ENCODE peak calls at places on chromosome 7, in four cellular contexts. M is OCI-LY7, X is cardiac muscle cell, L is pancreas. W is an unnamed sample.

GRCh38 chr7:55366461-55367138 is 1.5 kb downstream of the LANCL2 start:
- DNase-seq in X (peak), L (no peak), M (peak), W (no peak)

GRCh38 chr7:16189026-16189715 is 232.2 kb downstream of the CRPPA start:
- DNase-seq in X (peak), L (no peak), M (no peak), W (no peak)

GRCh38 chr7:63029207-63029522 is 969.5 kb upstream of the ZNF722 start:
- DNase-seq in M (no peak), X (no peak), L (no peak), W (peak)

GRCh38 chr7:83427929-83428328 is 221.0 kb downstream of the SEMA3E start:
- DNase-seq in X (no peak), L (no peak), M (no peak), W (no peak)

GRCh38 chr7:149729983-149730801 is 43.2 kb downstream of the ZNF467 start:
- DNase-seq in X (no peak), L (no peak), M (no peak), W (no peak)

GRCh38 chr7:1359681-1360485 is 99.4 kb downstream of the MICALL2 start:
- DNase-seq in X (no peak), L (no peak), M (no peak), W (peak)

GRCh38 chr7:4849390-4849789 is 12.4 kb downstream of the PAPOLB start:
- DNase-seq in M (peak), L (no peak), X (peak), W (no peak)

GRCh38 chr7:7595451-7595850 is 28.8 kb downstream of the MIOS start:
- DNase-seq in M (peak), L (no peak), X (peak), W (no peak)

GRCh38 chr7:155405399-155406318 is 52.3 kb upstream of the EN2 start:
- DNase-seq in M (no peak), L (no peak), X (peak), W (peak)

GRCh38 chr7:31110331-31111108 is 58.4 kb downstream of the ADCYAP1R1 start:
- DNase-seq in M (no peak), X (no peak), L (no peak), W (no peak)

GRCh38 chr7:38806912-38807311 is 102.1 kb downstream of the VPS41 start:
- DNase-seq in X (no peak), M (no peak), L (no peak), W (no peak)

GRCh38 chr7:98467570-98468312 is 66.9 kb upstream of the BAIAP2L1 start:
- DNase-seq in M (peak), X (no peak), L (no peak), W (no peak)

GRCh38 chr7:92916751-92917369 is 80.5 kb upstream of the CDK6 start:
- DNase-seq in M (no peak), X (peak), L (peak), W (no peak)

GRCh38 chr7:133748443-133749407 is 378.4 kb upstream of the LRGUK start:
- DNase-seq in X (no peak), M (no peak), L (no peak), W (no peak)

GRCh38 chr7:13017325-13017853 is 330.0 kb downstream of the ARL4A start:
- DNase-seq in L (no peak), X (peak), M (no peak), W (no peak)

GRCh38 chr7:82156938-82157337 is 286.6 kb downstream of the CACNA2D1 start:
- DNase-seq in X (no peak), L (no peak), M (no peak), W (no peak)

GRCh38 chr7:123881300-123881699 is 36.3 kb downstream of the HYAL4 start:
- DNase-seq in M (no peak), X (no peak), L (no peak), W (no peak)

GRCh38 chr7:147523056-147523455 is 1067.5 kb upstream of the C7orf33 start:
- DNase-seq in L (no peak), M (no peak), X (peak), W (no peak)

GRCh38 chr7:50246551-50246950 is 58.0 kb upstream of the IKZF1 start:
- DNase-seq in M (peak), X (no peak), L (no peak), W (no peak)

GRCh38 chr7:2242541-2243482 is 786 bp downstream of the NUDT1 start:
- DNase-seq in M (peak), X (no peak), L (no peak), W (no peak)

GRCh38 chr7:32462966-32463365 is 27.2 kb downstream of the LSM5 start:
- DNase-seq in X (no peak), L (no peak), M (no peak), W (no peak)

GRCh38 chr7:26376208-26376917 is 84.7 kb downstream of the SNX10 start:
- DNase-seq in M (peak), X (no peak), L (peak), W (peak)

DNA sequence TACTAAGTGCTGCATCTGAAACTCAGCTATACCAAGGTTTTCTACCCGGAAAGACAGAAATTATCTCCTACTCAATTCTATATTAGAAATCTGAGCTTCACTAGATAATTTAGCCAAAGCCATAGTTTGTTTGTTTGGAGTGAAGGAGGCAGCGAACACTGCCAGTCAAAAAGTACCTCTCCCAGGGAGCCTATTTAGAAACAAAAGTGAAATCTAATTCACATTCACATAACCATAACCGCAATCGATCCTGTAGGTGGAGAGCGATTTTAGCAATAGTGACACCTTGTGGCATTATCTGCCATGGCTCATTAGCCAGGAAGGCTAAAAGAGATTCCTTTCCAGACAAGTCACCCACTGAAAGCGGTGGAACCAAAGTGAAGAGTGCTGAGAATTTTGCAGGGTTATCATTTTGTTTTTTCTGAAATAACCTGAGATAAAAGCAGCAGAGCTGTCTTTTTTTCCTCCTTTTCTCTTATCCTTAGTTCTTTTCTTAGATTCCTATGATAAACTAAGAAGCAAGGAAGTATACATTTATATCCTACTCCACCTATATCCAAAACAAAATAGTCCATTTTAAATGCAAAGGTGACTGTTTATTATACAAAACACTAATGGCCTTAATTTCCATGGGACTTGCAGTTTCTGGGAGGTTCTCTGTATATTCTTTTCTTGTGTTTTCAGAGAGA is 83.7 kb upstream of the BET1 start:
- DNase-seq in X (peak), L (no peak), M (peak), W (no peak)
- H3K4me3 ChIP-seq in X (no peak), L (no peak), M (peak), W (no peak)

GRCh38 chr7:136657332-136657942 is 211.0 kb upstream of the CHRM2 start:
- DNase-seq in L (no peak), X (no peak), M (no peak), W (no peak)
- H3K27ac ChIP-seq in L (no peak), X (no peak), M (no peak), W (no peak)

GRCh38 chr7:95027181-95027872 is 119.9 kb downstream of the PPP1R9A start:
- DNase-seq in X (no peak), M (no peak), L (no peak), W (no peak)
- H3K4me3 ChIP-seq in X (no peak), M (no peak), L (no peak), W (no peak)

GRCh38 chr7:128029405-128029995 is 1.7 kb downstream of the LRRC4 start:
- DNase-seq in L (no peak), M (no peak), X (no peak), W (no peak)

GRCh38 chr7:128032605-128033235 is 1.5 kb upstream of the LRRC4 start:
- DNase-seq in X (peak), M (no peak), L (no peak), W (peak)

GRCh38 chr7:128031901-128032604 is 816 bp upstream of the LRRC4 start:
- DNase-seq in L (no peak), M (peak), X (peak), W (peak)

GRCh38 chr7:128030999-128031681 is at the start of gene LRRC4:
- DNase-seq in X (peak), L (no peak), M (peak), W (no peak)

GRCh38 chr7:128030263-128030998 is 806 bp downstream of the LRRC4 start:
- DNase-seq in L (no peak), X (no peak), M (no peak), W (no peak)
- H3K27ac ChIP-seq in L (no peak), X (no peak), M (no peak), W (no peak)

GRCh38 chr7:157012113-157012547 is 1.7 kb upstream of the MNX1 start:
- DNase-seq in M (no peak), X (no peak), L (no peak), W (no peak)

GRCh38 chr7:157009778-157010587 is 480 bp downstream of the MNX1 start:
- DNase-seq in M (no peak), X (no peak), L (no peak), W (no peak)

GRCh38 chr7:157011333-157012112 is 1.1 kb upstream of the MNX1 start:
- DNase-seq in M (peak), X (no peak), L (no peak), W (no peak)

GRCh38 chr7:157009170-157009777 is 1.2 kb downstream of the MNX1 start:
- DNase-seq in L (no peak), M (no peak), X (no peak), W (peak)

GRCh38 chr7:157010588-157011332 is at the start of gene MNX1:
- DNase-seq in L (peak), M (peak), X (no peak), W (peak)
- H3K4me3 ChIP-seq in L (peak), M (peak), X (peak), W (peak)

GRCh38 chr7:6106140-6106904 is 75.1 kb downstream of the ANKRD61 start:
- DNase-seq in X (peak), M (peak), L (no peak), W (no peak)
- H3K27ac ChIP-seq in X (no peak), M (peak), L (peak), W (peak)

W was measured in right lobe of liver.